ENCODE peak calls at places on chromosomes 3 and 15, in six cellular contexts. G is ACHN; D is OCI-M1; V is IMR-90; X is stomach; O is stimulated activated CD8-positive, alpha-beta memory T cell treated with anti-CD3 and anti-CD28 coated beads, Interleukin-15, amount 100 ng/mL, for 24 hours. P is an unnamed sample.

GRCh38 chr3:175495331-175495730 is 636.2 kb downstream of the NAALADL2 start:
- DNase-seq in G (no peak), V (no peak), O (no peak), D (peak), X (no peak), P (no peak)

GRCh38 chr3:134464693-134465385 is 20.9 kb downstream of the ANAPC13 start:
- DNase-seq in V (no peak), X (no peak), D (no peak), O (no peak), G (no peak), P (no peak)

GRCh38 chr3:44918087-44918486 is 43.7 kb downstream of the TGM4 start:
- DNase-seq in D (no peak), V (no peak), O (no peak), X (no peak), G (no peak), P (no peak)

GRCh38 chr15:40985541-40986330 is 32.5 kb downstream of the CHAC1 start:
- DNase-seq in X (no peak), V (peak), G (no peak), D (no peak), O (no peak), P (no peak)

GRCh38 chr3:66215106-66215505 is 5.7 kb upstream of the SLC25A26 start:
- DNase-seq in V (no peak), X (no peak), D (no peak), G (no peak), O (no peak), P (no peak)

GRCh38 chr15:59687831-59688230 is 1.3 kb downstream of the BNIP2 start:
- DNase-seq in G (peak), X (no peak), D (peak), O (no peak), V (peak), P (peak)

GRCh38 chr3:177080122-177080521 is 117.2 kb downstream of the TBL1XR1 start:
- DNase-seq in X (no peak), O (no peak), D (no peak), V (no peak), G (no peak), P (no peak)

GRCh38 chr15:23695282-23695681 is 8.2 kb upstream of the NDN start:
- DNase-seq in O (no peak), G (no peak), D (no peak), X (no peak), V (no peak), P (no peak)

GRCh38 chr3:168989396-168989795 is 674.1 kb downstream of the MECOM start:
- DNase-seq in G (no peak), O (no peak), D (no peak), V (peak), X (peak), P (no peak)

GRCh38 chr3:10553586-10554235 is 48.3 kb upstream of the ATP2B2 start:
- DNase-seq in V (no peak), O (no peak), D (peak), G (no peak), X (no peak), P (peak)

GRCh38 chr15:40755821-40756220 is 767 bp upstream of the RMDN3 start:
- DNase-seq in V (no peak), X (no peak), O (no peak), D (peak), G (no peak), P (peak)

P was measured in HAP-1.